ENCODE peak calls at places on chromosome 7, in six cellular contexts. X, K, D, Y, S and N are unnamed samples.

GRCh38 chr7:152521420-152522337 is 85.9 kb upstream of the KMT2C start:
- DNase-seq in X (no peak), K (no peak), D (no peak), Y (no peak), S (peak; percentile 36), N (peak; percentile 35)

GRCh38 chr7:70392870-70393269 is 739.1 kb upstream of the GALNT17 start:
- DNase-seq in X (no peak), K (no peak), D (no peak), Y (no peak), S (no peak), N (no peak)

GRCh38 chr7:77439572-77439971 is 23.4 kb upstream of the GSAP start:
- DNase-seq in X (peak; percentile 41), K (no peak), D (no peak), Y (no peak), S (peak; percentile 25), N (peak; percentile 44)

GRCh38 chr7:12701433-12701832 is 14.0 kb downstream of the ARL4A start:
- DNase-seq in X (no peak), K (no peak), D (no peak), Y (no peak), S (no peak), N (no peak)

GRCh38 chr7:91265693-91266066 is 1.4 kb downstream of the FZD1 start:
- DNase-seq in X (no peak), K (no peak), D (no peak), Y (no peak), S (no peak), N (peak; percentile 15)

GRCh38 chr7:158781976-158782637 is 47.2 kb downstream of the ESYT2 start:
- DNase-seq in X (no peak), K (no peak), D (no peak), Y (no peak), S (no peak), N (no peak)

GRCh38 chr7:18508441-18509427 is 13.2 kb downstream of the HDAC9 start:
- DNase-seq in X (no peak), K (no peak), D (no peak), Y (no peak), S (no peak), N (peak; percentile 99)

GRCh38 chr7:13540429-13540828 is 449.0 kb downstream of the ETV1 start:
- DNase-seq in X (no peak), K (no peak), D (no peak), Y (no peak), S (no peak), N (no peak)

GRCh38 chr7:87564290-87564963 is 36.3 kb downstream of the ABCB1 start:
- DNase-seq in X (peak; percentile 18), K (no peak), D (no peak), Y (no peak), S (peak; percentile 20), N (peak; percentile 36)

GRCh38 chr7:10708447-10708846 is 265.2 kb upstream of the PHF14 start:
- DNase-seq in X (peak; percentile 33), K (no peak), D (no peak), Y (no peak), S (no peak), N (no peak)

GRCh38 chr7:2502647-2502966 is 17.0 kb upstream of the LFNG start:
- DNase-seq in X (no peak), K (no peak), D (no peak), Y (no peak), S (no peak), N (no peak)

GRCh38 chr7:22726345-22726848 is 603 bp upstream of the IL6 start:
- DNase-seq in X (peak; percentile 43), K (peak; percentile 17), D (peak; percentile 27), Y (no peak), S (no peak), N (peak; percentile 81)

GRCh38 chr7:158275711-158276413 is 311.8 kb downstream of the PTPRN2 start:
- DNase-seq in X (no peak), K (no peak), D (no peak), Y (no peak), S (no peak), N (no peak)

GRCh38 chr7:96825285-96825684 is 115.6 kb upstream of the SEM1 start:
- DNase-seq in X (no peak), K (no peak), D (no peak), Y (no peak), S (no peak), N (no peak)

GRCh38 chr7:149529136-149529718 is 31.6 kb upstream of the ZNF746 start:
- DNase-seq in X (no peak), K (no peak), D (no peak), Y (no peak), S (no peak), N (no peak)

GRCh38 chr7:132419538-132419937 is 156.7 kb downstream of the PLXNA4 start:
- DNase-seq in X (no peak), K (no peak), D (no peak), Y (no peak), S (no peak), N (no peak)

GRCh38 chr7:157673573-157673972 is 336.8 kb downstream of the DNAJB6 start:
- DNase-seq in X (no peak), K (no peak), D (no peak), Y (no peak), S (peak; percentile 6), N (no peak)

GRCh38 chr7:66958708-66959350 is 36.6 kb downstream of the SBDS start:
- DNase-seq in X (no peak), K (no peak), D (no peak), Y (no peak), S (no peak), N (no peak)

GRCh38 chr7:111083423-111083822 is 7.5 kb upstream of the LRRN3 start:
- DNase-seq in X (peak; percentile 90), K (peak; percentile 15), D (no peak), Y (peak; percentile 50), S (no peak), N (no peak)

GRCh38 chr7:141358376-141358775 is 192.8 kb upstream of the AGK start:
- DNase-seq in X (no peak), K (no peak), D (no peak), Y (no peak), S (no peak), N (no peak)

GRCh38 chr7:88401009-88401623 is 94.4 kb upstream of the STEAP4 start:
- DNase-seq in X (peak; percentile 35), K (no peak), D (no peak), Y (no peak), S (no peak), N (no peak)